ENCODE peak calls at places on chromosomes 12 and 14, in six cellular contexts. V, H, E, Y, T and C are unnamed samples.

GRCh38 chr14:56120091-56120632 is 2.0 kb downstream of the PELI2 start:
- DNase-seq in V (no peak), H (no peak), E (no peak), Y (no peak), T (no peak), C (no peak)

GRCh38 chr12:113232787-113233585 is 11.7 kb downstream of the TPCN1 start:
- DNase-seq in V (peak), H (no peak), E (peak), Y (no peak), T (no peak), C (peak)

GRCh38 chr12:89883630-89884364 is 175.2 kb upstream of the ATP2B1 start:
- DNase-seq in V (no peak), H (no peak), E (no peak), Y (peak), T (no peak), C (no peak)

GRCh38 chr12:62588916-62589315 is 122.3 kb downstream of the MON2 start:
- DNase-seq in V (no peak), H (no peak), E (no peak), Y (no peak), T (peak), C (no peak)

GRCh38 chr12:119877639-119877948 is 474 bp upstream of the CIT start:
- DNase-seq in V (no peak), H (no peak), E (no peak), Y (no peak), T (no peak), C (no peak)

GRCh38 chr12:42482086-42482819 is 107.3 kb downstream of the PRICKLE1 start:
- DNase-seq in V (no peak), H (no peak), E (no peak), Y (no peak), T (peak), C (no peak)

GRCh38 chr12:119803391-119803791 is 73.7 kb downstream of the CIT start:
- DNase-seq in V (no peak), H (no peak), E (no peak), Y (peak), T (no peak), C (no peak)

GRCh38 chr12:49049566-49050224 is 10.9 kb downstream of the KMT2D start:
- DNase-seq in V (no peak), H (no peak), E (no peak), Y (no peak), T (no peak), C (peak)

GRCh38 chr14:100408350-100409015 is 85.3 kb downstream of the SLC25A47 start:
- DNase-seq in V (no peak), H (peak), E (no peak), Y (no peak), T (no peak), C (no peak)

GRCh38 chr14:22570132-22570949 is 18.7 kb downstream of the DAD1 start:
- DNase-seq in V (peak), H (peak), E (peak), Y (peak), T (peak), C (peak)

GRCh38 chr14:59061292-59061691 is 127.2 kb upstream of the DAAM1 start:
- DNase-seq in V (no peak), H (no peak), E (no peak), Y (no peak), T (no peak), C (no peak)

GRCh38 chr12:112823582-112824149 is 32.1 kb downstream of the RPH3A start:
- DNase-seq in V (no peak), H (no peak), E (no peak), Y (no peak), T (no peak), C (no peak)

GRCh38 chr12:30796508-30796780 is 41.7 kb upstream of the CAPRIN2 start:
- DNase-seq in V (no peak), H (peak), E (no peak), Y (no peak), T (no peak), C (no peak)

GRCh38 chr12:132066345-132066685 is 77.8 kb downstream of the DDX51 start:
- DNase-seq in V (peak), H (no peak), E (peak), Y (no peak), T (no peak), C (no peak)

GRCh38 chr12:67774983-67775587 is 126.5 kb downstream of the DYRK2 start:
- DNase-seq in V (no peak), H (no peak), E (no peak), Y (no peak), T (no peak), C (no peak)
- TF ChIP-seq POLR2A in V (no peak), H (no peak), E (no peak), Y (no peak), T (no peak), C (no peak)

GRCh38 chr14:36085861-36086260 is 90.7 kb downstream of the PTCSC3 start:
- DNase-seq in V (no peak), H (no peak), E (no peak), Y (no peak), T (no peak), C (no peak)
- TF ChIP-seq TAF1 in V (no peak), H (no peak), E (no peak), Y (no peak), T (no peak), C (no peak)

GRCh38 chr12:51922762-51923505 is 15.6 kb downstream of the ACVRL1 start:
- DNase-seq in V (no peak), H (no peak), E (peak), Y (no peak), T (no peak), C (no peak)
- TF ChIP-seq POLR2AphosphoS5 in V (no peak), H (no peak), E (no peak), Y (no peak), T (no peak), C (no peak)

GRCh38 chr14:34714320-34715107 is at the start of gene CFL2:
- DNase-seq in V (peak), H (peak), E (no peak), Y (peak), T (peak), C (peak)
- TF ChIP-seq POLR2A in V (no peak), H (peak), E (peak), Y (peak), T (peak), C (peak)

GRCh38 chr12:84738481-84738972 is 174.1 kb downstream of the SLC6A15 start:
- DNase-seq in V (no peak), H (no peak), E (no peak), Y (no peak), T (no peak), C (no peak)
- TF ChIP-seq TAF1 in V (no peak), H (no peak), E (no peak), Y (no peak), T (no peak), C (no peak)

DNA sequence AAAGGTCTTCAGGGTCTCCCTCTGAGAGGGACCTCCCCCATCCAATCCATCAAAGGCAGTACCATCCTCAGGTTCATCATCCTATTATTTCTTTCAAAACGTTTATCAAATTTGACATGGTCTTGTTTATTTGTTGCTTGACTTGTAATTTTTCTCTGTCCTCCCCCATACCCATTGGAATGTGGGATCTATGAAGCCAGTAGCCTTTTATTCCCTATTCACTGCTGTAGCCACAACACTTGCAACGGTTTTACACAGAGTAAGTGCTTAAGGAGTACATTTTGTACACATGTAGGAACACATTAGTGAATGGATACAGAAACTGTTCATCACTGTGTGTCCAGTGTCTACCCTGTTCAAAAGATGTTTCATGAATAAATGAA is 41.5 kb downstream of the IGF1 start:
- DNase-seq in V (no peak), H (no peak), E (no peak), Y (no peak), T (no peak), C (no peak)
- TF ChIP-seq POLR2AphosphoS5 in V (no peak), H (no peak), E (no peak), Y (no peak), T (no peak), C (no peak)

DNA sequence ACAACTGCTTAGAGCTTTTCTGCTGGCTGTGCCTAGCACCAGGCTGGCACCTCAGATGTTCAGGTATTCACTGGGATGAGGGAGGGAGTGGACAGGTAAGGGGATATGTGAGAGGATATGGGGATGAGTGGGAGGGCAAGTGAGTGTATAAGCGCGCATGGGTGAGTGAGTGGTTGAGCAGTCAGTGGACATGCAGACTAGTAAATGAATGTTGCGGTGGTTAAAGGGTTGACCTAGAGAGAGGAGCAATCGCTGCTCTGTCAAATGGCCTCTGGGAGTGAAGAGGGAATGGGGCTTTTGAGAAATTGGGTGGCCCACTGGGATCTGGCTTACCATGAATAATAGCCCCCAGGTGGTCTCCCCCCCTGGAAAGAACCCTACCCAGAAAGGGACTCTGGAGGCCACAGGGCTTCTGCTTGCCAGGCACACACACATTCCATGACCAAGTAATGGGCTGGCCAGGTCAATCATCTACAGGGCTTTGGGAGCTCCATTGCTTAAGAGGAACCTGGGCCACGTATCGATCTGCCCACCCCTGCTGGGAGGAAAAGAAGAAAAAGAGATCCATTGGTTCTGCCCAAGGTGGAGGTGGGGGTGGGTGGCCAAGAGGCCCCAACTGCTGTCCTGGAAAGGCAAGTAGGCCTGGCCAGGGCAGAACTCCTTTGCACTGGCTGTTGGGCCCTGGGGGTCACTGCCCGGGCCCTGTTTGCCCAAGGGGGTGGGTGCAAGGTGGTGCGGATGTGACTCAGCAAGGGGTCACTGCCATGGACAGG is 30.8 kb upstream of the ZFP36L1 start:
- DNase-seq in V (no peak), H (no peak), E (no peak), Y (no peak), T (peak), C (no peak)
- TF ChIP-seq POLR2A in V (no peak), H (no peak), E (no peak), Y (no peak), T (no peak), C (no peak)

GRCh38 chr14:72613975-72614319 is 280.0 kb downstream of the DPF3 start:
- DNase-seq in V (no peak), H (no peak), E (no peak), Y (no peak), T (no peak), C (no peak)
- TF ChIP-seq TAF1 in V (no peak), H (no peak), E (no peak), Y (no peak), T (no peak), C (no peak)